ENCODE peak calls at places on chromosomes 7 and 10, in four cellular contexts. B is stimulated activated CD4-positive, alpha-beta T cell treated with anti-CD3 and anti-CD28 coated beads, Interleukin-1b, Interleukin-23, amount 100 ng/mL, for 4 hours; N is activated CD4-positive, alpha-beta T cell treated with anti-CD3 and anti-CD28 coated beads, Interleukin-2, amount 10 ng/mL, durations not matched to agents 7 days and 5 days; H is GM13976. K is an unnamed sample.

GRCh38 chr7:150379590-150380379 is 655 bp downstream of the ZNF775 start:
- DNase-seq in B (no peak), N (peak), H (no peak), K (no peak)

GRCh38 chr10:131698986-131699385 is 201.8 kb upstream of the PPP2R2D start:
- DNase-seq in B (no peak), N (no peak), H (no peak), K (no peak)

GRCh38 chr7:122430710-122431109 is 126.2 kb upstream of the FEZF1 start:
- DNase-seq in B (no peak), N (no peak), H (no peak), K (no peak)

GRCh38 chr7:123154231-123154860 is 45.4 kb downstream of the SLC13A1 start:
- DNase-seq in B (no peak), N (peak), H (peak), K (no peak)

GRCh38 chr7:156764766-156765165 is 124.2 kb downstream of the RNF32 start:
- DNase-seq in B (no peak), N (no peak), H (no peak), K (no peak)

GRCh38 chr10:61869772-61870520 is 31.6 kb upstream of the ARID5B start:
- DNase-seq in B (no peak), N (no peak), H (no peak), K (no peak)

GRCh38 chr7:155586843-155587440 is 40.6 kb upstream of the CNPY1 start:
- DNase-seq in B (no peak), N (no peak), H (no peak), K (no peak)

GRCh38 chr7:82235710-82236109 is 207.9 kb downstream of the CACNA2D1 start:
- DNase-seq in B (no peak), N (no peak), H (no peak), K (no peak)

GRCh38 chr7:123747089-123747488 is 1.7 kb downstream of the WASL start:
- DNase-seq in B (no peak), N (no peak), H (no peak), K (no peak)

GRCh38 chr10:86655173-86655540 is 810 bp downstream of the OPN4 start:
- DNase-seq in B (no peak), N (no peak), H (no peak), K (no peak)

GRCh38 chr10:49178489-49179471 is 9.4 kb downstream of the TMEM273 start:
- DNase-seq in B (no peak), N (no peak), H (peak), K (no peak)

GRCh38 chr10:103598654-103599115 is 105.2 kb downstream of the NEURL1 start:
- DNase-seq in B (no peak), N (peak), H (peak), K (peak)

GRCh38 chr10:69056536-69057260 is 31.2 kb upstream of the SRGN start:
- DNase-seq in B (no peak), N (no peak), H (no peak), K (no peak)

GRCh38 chr7:17331891-17332501 is 33.5 kb downstream of the AHR start:
- DNase-seq in B (no peak), N (no peak), H (no peak), K (no peak)